ENCODE peak calls at places on chromosomes 2 and 18, in eight cellular contexts. X, C, R, Q, G, Y, U and Z are unnamed samples.

GRCh38 chr2:160205511-160205910 is 5.4 kb upstream of the ITGB6 start:
- DNase-seq in X (peak; percentile 90), C (peak; percentile 99), R (no peak), Q (peak; percentile 93), G (peak; percentile 31), Y (no peak), U (no peak), Z (peak; percentile 13)

GRCh38 chr2:228652366-228652765 is 470.9 kb upstream of the SPHKAP start:
- DNase-seq in X (no peak), C (no peak), R (no peak), Q (no peak), G (no peak), Y (no peak), U (no peak), Z (no peak)

GRCh38 chr2:28450901-28451565 is 44.8 kb upstream of the PLB1 start:
- DNase-seq in X (no peak), C (no peak), R (no peak), Q (no peak), G (no peak), Y (no peak), U (no peak), Z (no peak)

GRCh38 chr2:73979021-73979420 is 5.7 kb upstream of the TET3 start:
- DNase-seq in X (no peak), C (no peak), R (no peak), Q (no peak), G (no peak), Y (peak; percentile 55), U (no peak), Z (peak; percentile 89)

GRCh38 chr2:129058981-129059380 is 740.3 kb upstream of the HS6ST1 start:
- DNase-seq in X (no peak), C (no peak), R (no peak), Q (no peak), G (no peak), Y (no peak), U (no peak), Z (no peak)

GRCh38 chr2:123715467-123715982 is 309.6 kb upstream of the CNTNAP5 start:
- DNase-seq in X (no peak), C (peak; percentile 30), R (no peak), Q (no peak), G (no peak), Y (no peak), U (no peak), Z (no peak)

GRCh38 chr2:212536385-212537310 is 2.0 kb downstream of the ERBB4 start:
- DNase-seq in X (no peak), C (no peak), R (no peak), Q (peak; percentile 41), G (no peak), Y (no peak), U (no peak), Z (no peak)

GRCh38 chr2:129080715-129081472 is 762.2 kb upstream of the HS6ST1 start:
- DNase-seq in X (no peak), C (no peak), R (no peak), Q (no peak), G (no peak), Y (no peak), U (no peak), Z (no peak)

GRCh38 chr2:203949228-203949627 is 12.7 kb downstream of the ICOS start:
- DNase-seq in X (no peak), C (peak; percentile 21), R (no peak), Q (no peak), G (no peak), Y (no peak), U (no peak), Z (no peak)

GRCh38 chr18:44937985-44938384 is 257.3 kb downstream of the SETBP1 start:
- DNase-seq in X (no peak), C (no peak), R (no peak), Q (no peak), G (no peak), Y (no peak), U (no peak), Z (no peak)

GRCh38 chr2:190599073-190599472 is 49.8 kb upstream of the NAB1 start:
- DNase-seq in X (no peak), C (peak; percentile 51), R (no peak), Q (no peak), G (no peak), Y (no peak), U (no peak), Z (no peak)

GRCh38 chr2:74910245-74910644 is 48.2 kb upstream of the POLE4 start:
- DNase-seq in X (no peak), C (no peak), R (no peak), Q (no peak), G (no peak), Y (no peak), U (no peak), Z (no peak)

GRCh38 chr2:150674283-150674682 is 186.8 kb upstream of the RND3 start:
- DNase-seq in X (no peak), C (no peak), R (no peak), Q (no peak), G (no peak), Y (no peak), U (no peak), Z (no peak)

GRCh38 chr18:2240311-2240705 is 331.0 kb downstream of the METTL4 start:
- DNase-seq in X (no peak), C (peak; percentile 20), R (no peak), Q (no peak), G (no peak), Y (no peak), U (no peak), Z (no peak)

GRCh38 chr18:25291150-25291549 is 60.8 kb downstream of the ZNF521 start:
- DNase-seq in X (no peak), C (no peak), R (no peak), Q (no peak), G (no peak), Y (no peak), U (no peak), Z (no peak)

GRCh38 chr2:71006955-71007799 is 12.5 kb upstream of the TEX261 start:
- DNase-seq in X (peak; percentile 29), C (no peak), R (no peak), Q (no peak), G (no peak), Y (peak; percentile 13), U (no peak), Z (no peak)
- TF ChIP-seq CTCF in X (no peak), C (no peak), R (no peak), Q (no peak), G (no peak), Y (no peak), U (no peak), Z (no peak)

GRCh38 chr2:26727641-26728561 is 35.4 kb downstream of the KCNK3 start:
- DNase-seq in X (no peak), C (peak; percentile 9), R (no peak), Q (peak; percentile 71), G (no peak), Y (no peak), U (no peak), Z (peak; percentile 20)
- TF ChIP-seq CTCF in X (no peak), C (no peak), R (no peak), Q (no peak), G (no peak), Y (no peak), U (no peak), Z (peak; percentile 11)

DNA sequence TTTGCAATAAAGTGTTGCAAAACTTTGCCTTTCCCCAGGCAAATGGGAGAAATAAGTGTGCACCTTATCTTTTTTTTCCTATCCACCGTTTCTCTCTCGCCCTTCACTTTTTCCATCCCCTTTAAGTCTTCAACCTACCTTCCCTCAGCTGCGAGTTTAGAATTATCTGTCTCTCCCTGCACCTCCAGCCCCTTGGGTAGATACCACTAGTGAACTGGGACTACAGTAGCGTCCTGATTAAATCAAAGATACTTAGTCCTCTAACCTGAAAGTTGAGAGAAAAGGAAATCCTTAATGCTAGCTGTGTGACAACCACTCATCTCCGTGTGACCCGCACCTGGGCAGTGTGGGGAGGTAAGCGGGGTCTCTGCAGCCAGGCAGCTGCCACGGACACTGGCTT is 16.1 kb upstream of the PPP4R1 start:
- DNase-seq in X (no peak), C (no peak), R (no peak), Q (no peak), G (no peak), Y (no peak), U (no peak), Z (no peak)
- TF ChIP-seq CTCF in X (no peak), C (no peak), R (no peak), Q (no peak), G (no peak), Y (no peak), U (no peak), Z (no peak)

GRCh38 chr2:219439518-219439917 is 4.9 kb downstream of the SPEG start:
- DNase-seq in X (no peak), C (no peak), R (no peak), Q (no peak), G (no peak), Y (no peak), U (no peak), Z (no peak)
- TF ChIP-seq CTCF in X (no peak), C (no peak), R (no peak), Q (no peak), G (no peak), Y (no peak), U (no peak), Z (no peak)

GRCh38 chr2:54085069-54085468 is 30.3 kb upstream of the ACYP2 start:
- DNase-seq in X (no peak), C (no peak), R (no peak), Q (no peak), G (no peak), Y (no peak), U (no peak), Z (no peak)
- TF ChIP-seq CTCF in X (no peak), C (no peak), R (peak; percentile 64), Q (no peak), G (no peak), Y (peak; percentile 5), U (no peak), Z (no peak)

GRCh38 chr2:238956676-238957075 is 108.8 kb downstream of the TWIST2 start:
- DNase-seq in X (no peak), C (no peak), R (no peak), Q (no peak), G (no peak), Y (no peak), U (no peak), Z (no peak)

GRCh38 chr2:238955648-238956531 is 108.0 kb downstream of the TWIST2 start:
- DNase-seq in X (no peak), C (peak; percentile 50), R (no peak), Q (no peak), G (no peak), Y (no peak), U (no peak), Z (no peak)

GRCh38 chr2:238950551-238950950 is 102.7 kb downstream of the TWIST2 start:
- DNase-seq in X (no peak), C (no peak), R (no peak), Q (no peak), G (no peak), Y (no peak), U (no peak), Z (no peak)

GRCh38 chr2:238952261-238952924 is 104.5 kb downstream of the TWIST2 start:
- DNase-seq in X (no peak), C (no peak), R (no peak), Q (no peak), G (no peak), Y (no peak), U (no peak), Z (no peak)

GRCh38 chr2:238954841-238955521 is 107.1 kb downstream of the TWIST2 start:
- DNase-seq in X (no peak), C (no peak), R (no peak), Q (no peak), G (no peak), Y (no peak), U (no peak), Z (no peak)
- TF ChIP-seq CTCF in X (no peak), C (no peak), R (no peak), Q (no peak), G (no peak), Y (no peak), U (no peak), Z (no peak)

GRCh38 chr2:180847073-180847472 is 133.3 kb upstream of the UBE2E3 start:
- DNase-seq in X (no peak), C (no peak), R (no peak), Q (no peak), G (no peak), Y (no peak), U (no peak), Z (no peak)
- TF ChIP-seq CTCF in X (no peak), C (peak; percentile 5), R (peak; percentile 13), Q (no peak), G (no peak), Y (no peak), U (no peak), Z (no peak)